ENCODE peak calls at places on chromosomes 3 and 15, in five cellular contexts. One of them, this sample, is unnamed. For H3K36me3, the result is how much of the 10 kb centered on the place peaks cover.

GRCh38 chr3:16849795-16850194 is 35.0 kb upstream of the PLCL2 start:
- DNase-seq in neuronal stem cell: no peak
- DNase-seq in IMR-90: peak
- DNase-seq in suprapubic skin: no peak
- DNase-seq in adrenal gland: no peak
- DNase-seq in this sample: no peak

GRCh38 chr3:32175607-32176197 is 62.8 kb upstream of the CMTM8 start:
- DNase-seq in neuronal stem cell: peak
- DNase-seq in IMR-90: peak
- DNase-seq in suprapubic skin: no peak
- DNase-seq in adrenal gland: peak
- DNase-seq in this sample: peak

GRCh38 chr3:152458725-152459515 is 190.2 kb downstream of the MBNL1 start:
- DNase-seq in neuronal stem cell: no peak
- DNase-seq in IMR-90: peak
- DNase-seq in suprapubic skin: no peak
- DNase-seq in adrenal gland: no peak
- DNase-seq in this sample: no peak

GRCh38 chr3:188326968-188327367 is 173.0 kb downstream of the LPP start:
- DNase-seq in neuronal stem cell: no peak
- DNase-seq in IMR-90: peak
- DNase-seq in suprapubic skin: no peak
- DNase-seq in adrenal gland: no peak
- DNase-seq in this sample: no peak

GRCh38 chr15:83378921-83379561 is 68.1 kb upstream of the SH3GL3 start:
- DNase-seq in neuronal stem cell: no peak
- DNase-seq in IMR-90: no peak
- DNase-seq in suprapubic skin: peak
- DNase-seq in adrenal gland: no peak
- DNase-seq in this sample: peak

GRCh38 chr15:47812436-47813109 is 95.3 kb downstream of the SEMA6D start:
- DNase-seq in neuronal stem cell: no peak
- DNase-seq in IMR-90: peak
- DNase-seq in suprapubic skin: no peak
- DNase-seq in adrenal gland: no peak
- DNase-seq in this sample: no peak

GRCh38 chr3:183587337-183587736 is 31.8 kb upstream of the KLHL6 start:
- DNase-seq in neuronal stem cell: no peak
- DNase-seq in IMR-90: no peak
- DNase-seq in suprapubic skin: no peak
- DNase-seq in adrenal gland: no peak
- DNase-seq in this sample: no peak

GRCh38 chr15:99580061-99580460 is 14.3 kb downstream of the MEF2A start:
- DNase-seq in neuronal stem cell: no peak
- DNase-seq in IMR-90: no peak
- DNase-seq in suprapubic skin: no peak
- DNase-seq in adrenal gland: no peak
- DNase-seq in this sample: peak

GRCh38 chr15:46309914-46310313 is 675.1 kb downstream of the SQOR start:
- DNase-seq in neuronal stem cell: no peak
- DNase-seq in IMR-90: no peak
- DNase-seq in suprapubic skin: no peak
- DNase-seq in adrenal gland: no peak
- DNase-seq in this sample: no peak

GRCh38 chr3:15215996-15216395 is 9.9 kb downstream of the CAPN7 start:
- DNase-seq in neuronal stem cell: no peak
- DNase-seq in IMR-90: peak
- DNase-seq in suprapubic skin: no peak
- DNase-seq in adrenal gland: no peak
- DNase-seq in this sample: no peak

GRCh38 chr15:33131880-33132279 is 62.6 kb downstream of the FMN1 start:
- DNase-seq in neuronal stem cell: no peak
- DNase-seq in IMR-90: peak
- DNase-seq in suprapubic skin: no peak
- DNase-seq in adrenal gland: no peak
- DNase-seq in this sample: no peak

GRCh38 chr3:168091961-168092360 is 3.8 kb downstream of the GOLIM4 start:
- DNase-seq in neuronal stem cell: no peak
- DNase-seq in IMR-90: no peak
- DNase-seq in suprapubic skin: no peak
- DNase-seq in adrenal gland: no peak
- DNase-seq in this sample: no peak

GRCh38 chr15:85004551-85004950 is 22.9 kb downstream of the PDE8A start:
- DNase-seq in neuronal stem cell: no peak
- DNase-seq in IMR-90: no peak
- DNase-seq in suprapubic skin: no peak
- DNase-seq in adrenal gland: no peak
- DNase-seq in this sample: no peak

GRCh38 chr15:100890850-100891249 is 11.2 kb downstream of the ALDH1A3 start:
- DNase-seq in neuronal stem cell: no peak
- DNase-seq in IMR-90: no peak
- DNase-seq in suprapubic skin: peak
- DNase-seq in adrenal gland: no peak
- DNase-seq in this sample: no peak

GRCh38 chr3:135967867-135968266 is 2.3 kb downstream of the PPP2R3A start:
- DNase-seq in neuronal stem cell: no peak
- DNase-seq in IMR-90: no peak
- DNase-seq in suprapubic skin: no peak
- DNase-seq in adrenal gland: no peak
- DNase-seq in this sample: no peak

GRCh38 chr3:46093327-46093932 is 66.1 kb upstream of the XCR1 start:
- DNase-seq in neuronal stem cell: no peak
- DNase-seq in IMR-90: no peak
- DNase-seq in suprapubic skin: no peak
- DNase-seq in adrenal gland: no peak
- DNase-seq in this sample: no peak

GRCh38 chr15:41309226-41309905 is 23.0 kb downstream of the OIP5 start:
- DNase-seq in neuronal stem cell: no peak
- DNase-seq in IMR-90: no peak
- DNase-seq in suprapubic skin: no peak
- DNase-seq in adrenal gland: no peak
- DNase-seq in this sample: no peak

GRCh38 chr3:129304141-129304540 is 25.5 kb downstream of the HMCES start:
- DNase-seq in neuronal stem cell: no peak
- DNase-seq in IMR-90: peak
- DNase-seq in suprapubic skin: no peak
- DNase-seq in adrenal gland: no peak
- DNase-seq in this sample: no peak

GRCh38 chr3:115518100-115518852 is 105.0 kb upstream of the GAP43 start:
- DNase-seq in neuronal stem cell: peak
- DNase-seq in IMR-90: peak
- DNase-seq in suprapubic skin: no peak
- DNase-seq in adrenal gland: peak
- DNase-seq in this sample: peak

GRCh38 chr15:37528432-37528831 is 406.0 kb upstream of the TMCO5A start:
- DNase-seq in neuronal stem cell: no peak
- DNase-seq in IMR-90: no peak
- DNase-seq in suprapubic skin: no peak
- DNase-seq in adrenal gland: no peak
- DNase-seq in this sample: no peak

GRCh38 chr3:169750665-169751064 is 14.2 kb downstream of the TERC start:
- DNase-seq in neuronal stem cell: no peak
- DNase-seq in IMR-90: no peak
- DNase-seq in suprapubic skin: no peak
- DNase-seq in adrenal gland: no peak
- DNase-seq in this sample: no peak

GRCh38 chr15:78127882-78128281 is 3.4 kb downstream of the CIB2 start:
- DNase-seq in neuronal stem cell: no peak
- DNase-seq in IMR-90: no peak
- DNase-seq in suprapubic skin: no peak
- DNase-seq in adrenal gland: no peak
- DNase-seq in this sample: no peak

GRCh38 chr15:68684476-68684875 is 105.7 kb downstream of the CORO2B start:
- DNase-seq in neuronal stem cell: no peak
- DNase-seq in IMR-90: no peak
- DNase-seq in suprapubic skin: peak
- DNase-seq in adrenal gland: no peak
- DNase-seq in this sample: peak

GRCh38 chr3:197024881-197025735 is 4.5 kb downstream of the MELTF start:
- DNase-seq in neuronal stem cell: no peak
- DNase-seq in IMR-90: no peak
- DNase-seq in suprapubic skin: no peak
- DNase-seq in adrenal gland: no peak
- DNase-seq in this sample: peak

GRCh38 chr15:51299187-51300015 is 39.0 kb downstream of the CYP19A1 start:
- DNase-seq in neuronal stem cell: no peak
- DNase-seq in IMR-90: no peak
- DNase-seq in suprapubic skin: no peak
- DNase-seq in adrenal gland: no peak
- DNase-seq in this sample: no peak

GRCh38 chr3:39414421-39414907 is 7.9 kb downstream of the RPSA start:
- DNase-seq in neuronal stem cell: no peak
- DNase-seq in IMR-90: no peak
- DNase-seq in suprapubic skin: no peak
- DNase-seq in adrenal gland: no peak
- DNase-seq in this sample: no peak

GRCh38 chr3:8937064-8938020 is 25.9 kb downstream of the RAD18 start:
- DNase-seq in neuronal stem cell: no peak
- DNase-seq in IMR-90: peak
- DNase-seq in suprapubic skin: no peak
- DNase-seq in adrenal gland: no peak
- DNase-seq in this sample: no peak

GRCh38 chr15:90479656-90480055 is 50.1 kb upstream of the CRTC3 start:
- DNase-seq in neuronal stem cell: no peak
- DNase-seq in IMR-90: peak
- DNase-seq in suprapubic skin: no peak
- DNase-seq in adrenal gland: no peak
- DNase-seq in this sample: no peak

GRCh38 chr15:56105855-56106254 is 112.4 kb upstream of the NEDD4 start:
- DNase-seq in neuronal stem cell: no peak
- DNase-seq in IMR-90: no peak
- DNase-seq in suprapubic skin: no peak
- DNase-seq in adrenal gland: no peak
- DNase-seq in this sample: no peak
- H3K4me3 ChIP-seq in neuronal stem cell: no peak
- H3K4me3 ChIP-seq in IMR-90: no peak
- H3K4me3 ChIP-seq in suprapubic skin: no peak
- H3K4me3 ChIP-seq in adrenal gland: no peak
- H3K4me3 ChIP-seq in this sample: no peak

DNA sequence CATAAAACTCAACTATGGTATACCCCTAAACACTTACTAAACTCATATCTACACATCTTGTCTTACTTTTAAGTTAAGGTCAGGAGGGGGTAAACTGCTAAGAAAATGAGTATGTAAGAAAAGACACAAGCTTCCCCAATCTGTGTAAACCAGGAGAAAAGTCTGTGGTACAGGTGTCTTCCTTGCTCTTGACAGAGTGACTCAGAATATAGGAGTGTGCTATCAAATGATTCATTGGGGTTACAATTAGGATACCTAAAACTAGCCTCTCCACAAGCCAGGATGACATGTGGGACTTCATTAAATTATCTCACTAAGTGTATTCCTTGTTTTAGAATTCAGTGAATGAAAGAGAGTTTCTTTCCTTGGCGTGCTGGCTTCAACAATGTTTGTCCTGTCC is 274.8 kb downstream of the BBX start:
- DNase-seq in neuronal stem cell: no peak
- DNase-seq in IMR-90: no peak
- DNase-seq in suprapubic skin: no peak
- DNase-seq in adrenal gland: no peak
- DNase-seq in this sample: no peak
- H3K36me3 ChIP-seq in neuronal stem cell: under half
- H3K36me3 ChIP-seq in IMR-90: under half
- H3K36me3 ChIP-seq in suprapubic skin: under half
- H3K36me3 ChIP-seq in adrenal gland: under half
- H3K36me3 ChIP-seq in this sample: under half

GRCh38 chr3:79960594-79960993 is 192.8 kb upstream of the ROBO1 start:
- DNase-seq in neuronal stem cell: no peak
- DNase-seq in IMR-90: no peak
- DNase-seq in suprapubic skin: no peak
- DNase-seq in adrenal gland: no peak
- DNase-seq in this sample: no peak

GRCh38 chr3:79954756-79955155 is 187.0 kb upstream of the ROBO1 start:
- DNase-seq in neuronal stem cell: no peak
- DNase-seq in IMR-90: no peak
- DNase-seq in suprapubic skin: no peak
- DNase-seq in adrenal gland: no peak
- DNase-seq in this sample: no peak

GRCh38 chr3:79953591-79954105 is 185.8 kb upstream of the ROBO1 start:
- DNase-seq in neuronal stem cell: no peak
- DNase-seq in IMR-90: no peak
- DNase-seq in suprapubic skin: no peak
- DNase-seq in adrenal gland: no peak
- DNase-seq in this sample: no peak

DNA sequence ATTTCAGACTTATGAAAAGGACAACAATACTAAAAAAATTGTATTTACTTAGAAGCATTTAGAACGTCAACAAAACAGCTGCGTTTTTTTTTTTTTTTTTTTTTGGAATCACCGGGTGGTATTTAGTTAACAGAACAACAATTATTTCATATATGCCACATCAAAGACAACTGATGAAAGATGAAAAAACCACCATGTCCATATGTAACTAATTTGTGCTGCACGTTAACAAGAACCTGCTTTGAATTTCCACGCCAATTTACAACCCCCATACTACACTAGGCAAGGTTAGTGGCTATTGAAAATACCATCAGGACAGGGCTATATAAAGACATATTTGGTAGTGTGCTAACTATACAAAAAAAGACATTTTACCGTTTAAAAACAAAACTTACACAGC is 189.3 kb upstream of the ROBO1 start:
- DNase-seq in neuronal stem cell: no peak
- DNase-seq in IMR-90: no peak
- DNase-seq in suprapubic skin: no peak
- DNase-seq in adrenal gland: no peak
- DNase-seq in this sample: no peak
- H3K4me3 ChIP-seq in neuronal stem cell: no peak
- H3K4me3 ChIP-seq in IMR-90: no peak
- H3K4me3 ChIP-seq in suprapubic skin: no peak
- H3K4me3 ChIP-seq in adrenal gland: no peak
- H3K4me3 ChIP-seq in this sample: no peak

DNA sequence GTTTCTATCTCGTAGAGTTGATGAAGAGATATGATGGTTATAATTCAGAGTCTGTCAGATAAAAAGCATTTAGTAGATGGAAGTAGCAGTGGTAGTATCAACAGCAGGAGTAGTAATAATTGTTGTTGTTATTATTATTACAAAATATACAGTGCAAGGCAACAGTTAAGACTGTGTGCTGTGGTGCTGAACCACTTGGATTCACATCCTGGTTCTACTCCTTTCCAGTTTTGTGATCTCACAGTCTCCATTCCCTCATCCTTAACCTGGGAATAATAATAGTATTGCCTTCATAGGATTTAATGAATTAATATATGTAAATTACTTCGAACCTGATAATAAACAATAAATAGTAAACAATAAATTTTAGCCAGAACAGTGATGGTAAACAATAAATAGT is 37.1 kb upstream of the TSC22D2 start:
- DNase-seq in neuronal stem cell: no peak
- DNase-seq in IMR-90: no peak
- DNase-seq in suprapubic skin: no peak
- DNase-seq in adrenal gland: no peak
- DNase-seq in this sample: no peak
- H3K36me3 ChIP-seq in neuronal stem cell: under half
- H3K36me3 ChIP-seq in IMR-90: under half
- H3K36me3 ChIP-seq in suprapubic skin: under half
- H3K36me3 ChIP-seq in adrenal gland: under half
- H3K36me3 ChIP-seq in this sample: under half